ENCODE peak calls at places on chromosomes 5 and 9, in seven cellular contexts. G is cardiac fibroblast, L is BJ, Y is left lung, E is GM13976, X is bronchial epithelial cell, Q is heart left ventricle. H is an unnamed sample.

GRCh38 chr5:107646418-107646817 is 24.3 kb downstream of the EFNA5 start:
- DNase-seq in G (no peak), L (no peak), Y (no peak), E (no peak), X (peak), Q (no peak), H (no peak)

GRCh38 chr5:138696501-138696900 is 56.7 kb upstream of the CTNNA1 start:
- DNase-seq in G (peak), L (no peak), Y (no peak), E (no peak), X (peak), Q (no peak), H (no peak)

GRCh38 chr9:33164138-33164809 is 2.9 kb downstream of the B4GALT1 start:
- DNase-seq in G (peak), L (no peak), Y (no peak), E (peak), X (no peak), Q (no peak), H (peak)

GRCh38 chr5:149886697-149887470 is 57.7 kb downstream of the PDE6A start:
- DNase-seq in G (peak), L (no peak), Y (peak), E (no peak), X (no peak), Q (no peak), H (no peak)

GRCh38 chr5:149416977-149417713 is 38.1 kb upstream of the IL17B start:
- DNase-seq in G (peak), L (no peak), Y (no peak), E (no peak), X (no peak), Q (no peak), H (no peak)

GRCh38 chr9:87818308-87818707 is 64.4 kb upstream of the SPATA31E1 start:
- DNase-seq in G (no peak), L (no peak), Y (no peak), E (no peak), X (no peak), Q (no peak), H (no peak)

GRCh38 chr5:26802944-26803343 is 235.4 kb downstream of the CDH9 start:
- DNase-seq in G (no peak), L (no peak), Y (no peak), E (no peak), X (no peak), Q (no peak), H (no peak)

GRCh38 chr5:57032151-57032551 is 80.2 kb upstream of the MIER3 start:
- DNase-seq in G (no peak), L (no peak), Y (no peak), E (no peak), X (peak), Q (no peak), H (no peak)

GRCh38 chr9:18498947-18499585 is 25.1 kb downstream of the ADAMTSL1 start:
- DNase-seq in G (no peak), L (no peak), Y (no peak), E (no peak), X (no peak), Q (no peak), H (no peak)

GRCh38 chr5:149153751-149154610 is 12.7 kb downstream of the ABLIM3 start:
- DNase-seq in G (peak), L (no peak), Y (peak), E (no peak), X (peak), Q (no peak), H (no peak)

GRCh38 chr9:22308177-22308576 is 138.4 kb upstream of the DMRTA1 start:
- DNase-seq in G (no peak), L (no peak), Y (no peak), E (no peak), X (no peak), Q (no peak), H (no peak)

GRCh38 chr5:172616730-172617129 is 24.3 kb upstream of the NEURL1B start:
- DNase-seq in G (peak), L (no peak), Y (no peak), E (no peak), X (no peak), Q (peak), H (no peak)

GRCh38 chr9:114183006-114183405 is 27.7 kb downstream of the COL27A1 start:
- DNase-seq in G (no peak), L (no peak), Y (no peak), E (no peak), X (no peak), Q (no peak), H (no peak)

GRCh38 chr5:52822437-52822836 is 34.7 kb downstream of the ITGA1 start:
- DNase-seq in G (peak), L (no peak), Y (no peak), E (no peak), X (no peak), Q (peak), H (no peak)

GRCh38 chr9:83062011-83062652 is 810 bp downstream of the RASEF start:
- DNase-seq in G (no peak), L (no peak), Y (peak), E (no peak), X (peak), Q (no peak), H (no peak)

GRCh38 chr5:145924849-145925248 is 11.5 kb upstream of the SH3RF2 start:
- DNase-seq in G (no peak), L (no peak), Y (no peak), E (no peak), X (no peak), Q (no peak), H (no peak)

GRCh38 chr5:177482359-177482795 is 8.9 kb upstream of the DBN1 start:
- DNase-seq in G (no peak), L (no peak), Y (no peak), E (no peak), X (no peak), Q (peak), H (no peak)

GRCh38 chr5:131825404-131826013 is 28.7 kb upstream of the FNIP1 start:
- DNase-seq in G (peak), L (no peak), Y (no peak), E (peak), X (no peak), Q (no peak), H (no peak)

GRCh38 chr9:120735009-120735408 is 20.7 kb upstream of the MEGF9 start:
- DNase-seq in G (peak), L (no peak), Y (no peak), E (no peak), X (no peak), Q (no peak), H (no peak)

GRCh38 chr5:179495906-179496455 is 54.4 kb upstream of the RUFY1 start:
- DNase-seq in G (no peak), L (no peak), Y (no peak), E (no peak), X (no peak), Q (no peak), H (no peak)

GRCh38 chr5:68421667-68422220 is 206.2 kb downstream of the PIK3R1 start:
- DNase-seq in G (no peak), L (no peak), Y (no peak), E (no peak), X (no peak), Q (no peak), H (no peak)

GRCh38 chr5:149210968-149211495 is 60.6 kb upstream of the AFAP1L1 start:
- DNase-seq in G (no peak), L (no peak), Y (no peak), E (no peak), X (no peak), Q (no peak), H (no peak)

GRCh38 chr9:131800885-131801284 is 61.0 kb upstream of the RAPGEF1 start:
- DNase-seq in G (no peak), L (no peak), Y (no peak), E (no peak), X (no peak), Q (no peak), H (no peak)

GRCh38 chr5:12343543-12343942 is 439.3 kb upstream of the CTNND2 start:
- DNase-seq in G (no peak), L (no peak), Y (no peak), E (no peak), X (no peak), Q (no peak), H (no peak)

GRCh38 chr5:180640301-180640764 is 9.1 kb downstream of the FLT4 start:
- DNase-seq in G (no peak), L (no peak), Y (peak), E (no peak), X (no peak), Q (peak), H (no peak)

GRCh38 chr5:1505506-1506241 is 18.1 kb downstream of the LPCAT1 start:
- DNase-seq in G (no peak), L (no peak), Y (no peak), E (no peak), X (no peak), Q (peak), H (no peak)

GRCh38 chr5:173592050-173592669 is 24.3 kb downstream of the BOD1 start:
- DNase-seq in G (no peak), L (no peak), Y (no peak), E (no peak), X (no peak), Q (no peak), H (no peak)

GRCh38 chr5:77449981-77450380 is 42.1 kb downstream of the WDR41 start:
- DNase-seq in G (peak), L (no peak), Y (no peak), E (no peak), X (peak), Q (no peak), H (no peak)

GRCh38 chr5:102889033-102889432 is 133.9 kb downstream of the PAM start:
- DNase-seq in G (no peak), L (no peak), Y (no peak), E (no peak), X (no peak), Q (no peak), H (no peak)

GRCh38 chr9:95018099-95018927 is 291.8 kb downstream of the AOPEP start:
- DNase-seq in G (peak), L (peak), Y (peak), E (no peak), X (peak), Q (peak), H (peak)

GRCh38 chr5:176844706-176845391 is 34.5 kb downstream of the UNC5A start:
- DNase-seq in G (peak), L (no peak), Y (no peak), E (no peak), X (no peak), Q (no peak), H (no peak)

GRCh38 chr5:9507974-9508373 is 37.9 kb downstream of the SEMA5A start:
- DNase-seq in G (peak), L (peak), Y (no peak), E (no peak), X (no peak), Q (no peak), H (no peak)

GRCh38 chr5:167061695-167062094 is 1229.8 kb upstream of the WWC1 start:
- DNase-seq in G (no peak), L (no peak), Y (no peak), E (no peak), X (no peak), Q (no peak), H (no peak)

GRCh38 chr9:97441729-97442128 is 29.8 kb downstream of the TDRD7 start:
- DNase-seq in G (peak), L (no peak), Y (no peak), E (no peak), X (peak), Q (no peak), H (no peak)

GRCh38 chr9:103789686-103790085 is 304.4 kb upstream of the SMC2 start:
- DNase-seq in G (peak), L (no peak), Y (no peak), E (no peak), X (peak), Q (no peak), H (peak)
- TF ChIP-seq CTCF in G (peak), L (no peak), Y (peak), E (peak), X (peak), Q (no peak), H (peak)

DNA sequence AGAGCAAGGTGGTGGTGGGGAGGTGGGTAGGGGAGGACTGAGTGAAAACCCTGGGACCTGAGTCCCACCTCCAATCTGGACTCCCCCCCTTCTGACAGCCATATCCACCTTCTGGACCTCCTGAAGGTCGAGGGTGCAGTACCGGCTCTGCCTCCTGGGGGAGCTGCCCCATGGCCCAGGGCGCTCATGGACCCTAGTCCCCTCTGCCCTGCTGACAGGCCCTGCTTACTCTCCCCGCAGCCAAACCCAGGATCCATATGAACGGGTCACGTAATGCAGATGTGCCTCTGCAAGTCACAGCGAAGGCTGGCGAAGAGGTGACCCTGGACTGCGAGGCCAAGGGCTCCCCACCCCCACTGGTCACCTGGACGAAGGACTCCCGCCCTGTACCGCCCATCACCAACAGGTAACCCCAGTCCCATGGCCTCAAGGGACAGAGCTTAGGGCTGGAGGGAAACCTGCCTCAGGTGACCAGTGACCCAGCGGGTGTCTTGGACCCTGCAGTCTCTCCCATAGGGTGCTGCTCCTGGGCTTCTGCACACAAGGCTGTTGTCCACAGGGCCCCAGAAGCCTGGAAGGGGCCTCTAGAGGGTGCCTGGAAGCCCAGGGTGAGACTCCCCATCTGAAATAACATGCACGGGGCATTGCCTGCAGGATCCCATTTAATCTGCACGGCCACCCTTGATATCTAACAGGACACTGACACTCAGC is 61.7 kb downstream of the HMCN2 start:
- DNase-seq in G (no peak), L (no peak), Y (no peak), E (no peak), X (no peak), Q (no peak), H (no peak)
- TF ChIP-seq CTCF in G (peak), L (peak), Y (no peak), E (no peak), X (peak), Q (no peak), H (peak)

GRCh38 chr5:154873791-154874331 is 15.4 kb downstream of the CNOT8 start:
- DNase-seq in G (no peak), L (no peak), Y (no peak), E (no peak), X (no peak), Q (no peak), H (no peak)

GRCh38 chr5:154865466-154866184 is 7.2 kb downstream of the CNOT8 start:
- DNase-seq in G (peak), L (no peak), Y (no peak), E (no peak), X (no peak), Q (no peak), H (no peak)

GRCh38 chr5:154866841-154867240 is 8.4 kb downstream of the CNOT8 start:
- DNase-seq in G (no peak), L (no peak), Y (no peak), E (no peak), X (no peak), Q (no peak), H (no peak)

GRCh38 chr5:154871732-154872131 is 13.3 kb downstream of the CNOT8 start:
- DNase-seq in G (no peak), L (no peak), Y (no peak), E (no peak), X (no peak), Q (no peak), H (no peak)

GRCh38 chr5:154868702-154869101 is 10.3 kb downstream of the CNOT8 start:
- DNase-seq in G (peak), L (no peak), Y (no peak), E (no peak), X (no peak), Q (no peak), H (no peak)
- TF ChIP-seq CTCF in G (no peak), L (peak), Y (no peak), E (no peak), X (peak), Q (no peak), H (peak)

DNA sequence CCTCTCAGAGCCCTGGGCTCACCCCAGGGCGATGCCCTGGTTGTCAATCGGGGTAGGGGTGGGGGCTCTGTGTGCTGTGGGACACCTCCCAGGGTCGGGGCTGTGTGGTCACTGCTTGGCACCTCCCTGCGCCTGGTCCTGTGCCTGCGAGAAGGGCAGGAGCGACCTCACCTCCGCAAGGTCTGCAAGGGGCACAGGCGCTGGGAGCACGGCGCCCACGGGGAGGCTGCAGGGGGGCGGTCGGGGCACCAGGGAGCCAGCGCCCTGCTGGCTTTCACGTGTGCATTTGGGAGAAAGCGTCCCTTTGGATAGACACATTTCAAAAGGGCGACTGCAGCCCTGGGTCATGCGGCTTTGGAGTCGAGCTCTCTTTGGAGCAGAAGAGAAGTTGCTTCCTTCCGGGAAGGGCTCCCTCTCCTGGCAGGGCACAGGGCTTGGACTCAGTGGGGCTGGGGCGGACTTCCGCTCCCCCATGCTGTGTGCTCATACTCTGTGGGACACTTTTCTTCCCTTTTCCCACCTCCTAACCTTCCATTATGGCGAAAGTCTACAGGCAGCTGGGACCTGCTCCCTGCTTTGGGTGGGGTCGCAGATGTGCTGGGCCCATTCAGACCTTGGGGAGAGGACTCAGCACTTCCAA is 52.8 kb upstream of the SLC28A3 start:
- DNase-seq in G (no peak), L (no peak), Y (no peak), E (no peak), X (no peak), Q (no peak), H (no peak)
- TF ChIP-seq CTCF in G (no peak), L (no peak), Y (peak), E (no peak), X (no peak), Q (no peak), H (no peak)

DNA sequence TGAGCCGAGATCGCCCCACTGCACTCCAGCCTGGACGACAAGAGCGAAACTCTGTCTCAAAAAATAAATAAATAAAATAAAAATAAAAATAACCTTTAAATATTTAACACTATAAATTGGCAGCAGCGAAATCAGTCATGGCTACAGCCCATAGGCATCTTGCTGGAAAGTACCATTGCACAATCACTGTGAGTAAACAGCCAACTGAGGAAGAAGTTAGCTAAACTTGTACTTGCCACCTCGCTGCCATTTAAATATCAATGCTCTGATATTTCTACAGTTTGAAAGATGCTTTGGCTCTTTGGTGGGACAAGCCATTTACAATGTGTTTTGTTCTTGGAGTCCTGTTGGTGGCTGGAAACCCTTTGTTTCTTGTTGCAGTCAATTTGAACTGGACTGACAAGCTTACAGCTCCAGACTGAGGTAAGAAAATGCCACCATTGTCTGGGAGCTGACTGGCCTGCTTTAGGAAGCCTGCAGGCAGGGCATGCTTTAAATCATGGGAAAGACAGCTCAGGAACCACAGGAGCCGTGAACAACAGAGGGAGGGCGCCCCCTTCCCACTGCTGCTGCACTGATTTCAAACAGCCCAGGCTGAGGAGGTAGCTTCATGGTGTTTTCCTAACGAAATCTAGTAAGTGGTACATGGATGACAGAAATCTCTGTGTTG is 322.8 kb upstream of the RFX3 start:
- DNase-seq in G (peak), L (no peak), Y (no peak), E (no peak), X (peak), Q (no peak), H (no peak)
- TF ChIP-seq CTCF in G (no peak), L (no peak), Y (no peak), E (no peak), X (no peak), Q (no peak), H (peak)

GRCh38 chr5:43043400-43043756 is 3.3 kb upstream of the ANXA2R start:
- DNase-seq in G (no peak), L (no peak), Y (no peak), E (no peak), X (no peak), Q (no peak), H (no peak)

GRCh38 chr5:43042626-43043399 is 2.7 kb upstream of the ANXA2R start:
- DNase-seq in G (peak), L (no peak), Y (peak), E (peak), X (peak), Q (peak), H (peak)

GRCh38 chr5:43041131-43041668 is 1.1 kb upstream of the ANXA2R start:
- DNase-seq in G (no peak), L (no peak), Y (no peak), E (no peak), X (no peak), Q (no peak), H (no peak)

GRCh38 chr5:43041669-43042175 is 1.6 kb upstream of the ANXA2R start:
- DNase-seq in G (peak), L (no peak), Y (peak), E (no peak), X (peak), Q (peak), H (no peak)

DNA sequence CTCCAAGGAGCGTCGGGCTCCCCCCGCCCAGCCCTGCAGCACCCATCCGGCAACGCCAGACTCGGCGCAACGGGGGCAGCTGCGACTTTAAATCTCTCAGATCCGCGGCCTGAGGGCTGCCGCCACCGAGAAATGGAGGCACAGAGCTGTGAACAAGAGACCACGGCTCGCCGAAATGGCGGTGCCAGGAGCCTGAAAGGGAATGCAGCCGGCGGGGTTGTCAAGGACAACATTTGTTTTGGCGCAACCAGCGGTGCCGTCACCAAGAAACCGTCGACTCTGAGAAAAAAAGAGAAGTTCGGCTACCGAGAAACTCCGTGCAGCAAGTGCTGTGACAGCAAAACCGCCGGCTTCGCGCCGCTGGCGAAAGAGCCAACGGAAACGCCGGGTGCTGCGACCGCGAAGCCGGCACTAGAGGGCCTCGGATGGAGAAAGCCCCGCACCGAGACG is 2.1 kb upstream of the ANXA2R start:
- DNase-seq in G (peak), L (no peak), Y (peak), E (peak), X (peak), Q (peak), H (peak)
- TF ChIP-seq CTCF in G (peak), L (peak), Y (peak), E (peak), X (peak), Q (no peak), H (peak)

H was measured in GM13977.